ENCODE peak calls at places on chromosomes 16 and 17, in eight cellular contexts. R is posterior cingulate gyrus, X is T1000, V is sigmoid colon, D is IMR-90, A is AG09319, F is RWPE1, G is Caco-2. Z is an unnamed sample.
A peak's percentile ranks its signal among the peaks of the same experiment; 100 is the strongest.

GRCh38 chr17:67374329-67375053 is 2.6 kb upstream of the PITPNC1 start:
- DNase-seq in R (peak; percentile 88), X (peak; percentile 70), V (peak; percentile 90), D (peak; percentile 83), A (peak; percentile 70), F (peak; percentile 67), G (peak; percentile 87), Z (peak; percentile 80)

GRCh38 chr16:68605746-68606145 is 39.4 kb upstream of the CDH3 start:
- DNase-seq in R (no peak), X (no peak), V (no peak), D (no peak), A (no peak), F (peak; percentile 86), G (no peak), Z (no peak)

GRCh38 chr17:28334666-28335200 is 539 bp downstream of the IFT20 start:
- DNase-seq in R (no peak), X (no peak), V (peak; percentile 47), D (peak; percentile 63), A (no peak), F (no peak), G (no peak), Z (no peak)

GRCh38 chr17:8462564-8462963 is 26.9 kb downstream of the NDEL1 start:
- DNase-seq in R (no peak), X (no peak), V (no peak), D (no peak), A (no peak), F (no peak), G (no peak), Z (no peak)

GRCh38 chr16:72434159-72434558 is 262.2 kb upstream of the PMFBP1 start:
- DNase-seq in R (no peak), X (no peak), V (no peak), D (peak; percentile 47), A (no peak), F (no peak), G (peak; percentile 17), Z (no peak)

GRCh38 chr16:83533193-83533592 is 274.6 kb upstream of the HSBP1 start:
- DNase-seq in R (peak; percentile 12), X (peak; percentile 47), V (no peak), D (peak; percentile 78), A (no peak), F (peak; percentile 77), G (no peak), Z (no peak)

GRCh38 chr17:29283496-29283895 is 10.5 kb downstream of the NUFIP2 start:
- DNase-seq in R (no peak), X (no peak), V (no peak), D (no peak), A (no peak), F (no peak), G (no peak), Z (no peak)

GRCh38 chr17:77329741-77330531 is 189.2 kb downstream of the SEC14L1 start:
- DNase-seq in R (no peak), X (no peak), V (peak; percentile 66), D (no peak), A (no peak), F (no peak), G (no peak), Z (no peak)

GRCh38 chr16:88926374-88926990 is 50.5 kb downstream of the CBFA2T3 start:
- DNase-seq in R (no peak), X (no peak), V (no peak), D (no peak), A (no peak), F (no peak), G (no peak), Z (no peak)

GRCh38 chr16:80369559-80369958 is 171.2 kb upstream of the DYNLRB2 start:
- DNase-seq in R (peak; percentile 57), X (no peak), V (peak; percentile 73), D (peak; percentile 60), A (peak; percentile 31), F (peak; percentile 42), G (peak; percentile 79), Z (no peak)

GRCh38 chr16:58088116-58088515 is 41.1 kb downstream of the CFAP20 start:
- DNase-seq in R (no peak), X (no peak), V (no peak), D (no peak), A (no peak), F (no peak), G (no peak), Z (no peak)

GRCh38 chr17:79842656-79843474 is 3.6 kb upstream of the CBX4 start:
- DNase-seq in R (no peak), X (no peak), V (no peak), D (no peak), A (no peak), F (no peak), G (peak; percentile 53), Z (no peak)

GRCh38 chr16:28491080-28491969 is 549 bp downstream of the CLN3 start:
- DNase-seq in R (peak; percentile 12), X (no peak), V (peak; percentile 77), D (no peak), A (no peak), F (peak; percentile 48), G (peak; percentile 72), Z (no peak)

GRCh38 chr17:70127221-70127873 is 42.0 kb upstream of the KCNJ2 start:
- DNase-seq in R (no peak), X (no peak), V (no peak), D (no peak), A (no peak), F (no peak), G (no peak), Z (no peak)

GRCh38 chr17:40313660-40314556 is 4.9 kb downstream of the RARA start:
- DNase-seq in R (no peak), X (no peak), V (no peak), D (no peak), A (no peak), F (no peak), G (no peak), Z (no peak)

GRCh38 chr16:66451548-66451947 is 24.5 kb downstream of the BEAN1 start:
- DNase-seq in R (no peak), X (no peak), V (peak; percentile 22), D (no peak), A (no peak), F (no peak), G (no peak), Z (no peak)

GRCh38 chr17:48037036-48037881 is at the start of gene COPZ2:
- DNase-seq in R (no peak), X (no peak), V (peak; percentile 87), D (peak; percentile 44), A (no peak), F (no peak), G (peak; percentile 66), Z (no peak)

GRCh38 chr16:55370762-55371482 is 46.9 kb downstream of the IRX6 start:
- DNase-seq in R (peak; percentile 77), X (no peak), V (peak; percentile 73), D (peak; percentile 8), A (no peak), F (peak; percentile 64), G (peak; percentile 73), Z (peak; percentile 61)

GRCh38 chr17:8643855-8644506 is 13.5 kb upstream of the MYH10 start:
- DNase-seq in R (no peak), X (no peak), V (no peak), D (no peak), A (no peak), F (no peak), G (peak; percentile 12), Z (no peak)

GRCh38 chr16:72203401-72203800 is 31.4 kb upstream of the PMFBP1 start:
- DNase-seq in R (no peak), X (no peak), V (no peak), D (peak; percentile 4), A (no peak), F (peak; percentile 11), G (no peak), Z (no peak)

GRCh38 chr17:10743316-10744009 is 13.6 kb upstream of the TMEM220 start:
- DNase-seq in R (no peak), X (no peak), V (peak; percentile 49), D (peak; percentile 38), A (peak; percentile 52), F (no peak), G (no peak), Z (no peak)

GRCh38 chr17:19364699-19365498 is 2.4 kb upstream of the B9D1 start:
- DNase-seq in R (peak; percentile 69), X (no peak), V (peak; percentile 58), D (no peak), A (no peak), F (no peak), G (no peak), Z (no peak)

GRCh38 chr17:69763503-69763902 is 311.5 kb upstream of the KCNJ16 start:
- DNase-seq in R (no peak), X (no peak), V (no peak), D (peak; percentile 54), A (no peak), F (peak; percentile 12), G (no peak), Z (no peak)

GRCh38 chr17:1399366-1399678 is 700 bp downstream of the YWHAE start:
- DNase-seq in R (peak; percentile 38), X (no peak), V (no peak), D (no peak), A (no peak), F (no peak), G (no peak), Z (no peak)

GRCh38 chr17:75064867-75065561 is 18.0 kb downstream of the KCTD2 start:
- DNase-seq in R (no peak), X (no peak), V (no peak), D (no peak), A (no peak), F (no peak), G (no peak), Z (no peak)

GRCh38 chr17:51869387-51869786 is 289.1 kb downstream of the CA10 start:
- DNase-seq in R (no peak), X (no peak), V (no peak), D (no peak), A (no peak), F (peak; percentile 13), G (peak; percentile 44), Z (no peak)

GRCh38 chr17:16466407-16466806 is 25.6 kb downstream of the LRRC75A start:
- DNase-seq in R (no peak), X (no peak), V (no peak), D (no peak), A (no peak), F (no peak), G (no peak), Z (no peak)

GRCh38 chr16:28555593-28555992 is 1.9 kb downstream of the SGF29 start:
- DNase-seq in R (no peak), X (no peak), V (no peak), D (no peak), A (no peak), F (no peak), G (no peak), Z (no peak)

GRCh38 chr16:1548234-1548633 is 14.8 kb downstream of the TMEM204 start:
- DNase-seq in R (no peak), X (no peak), V (no peak), D (no peak), A (no peak), F (no peak), G (no peak), Z (no peak)

GRCh38 chr16:88697831-88698693 is 8.1 kb downstream of the RNF166 start:
- DNase-seq in R (no peak), X (no peak), V (no peak), D (no peak), A (no peak), F (no peak), G (peak; percentile 40), Z (no peak)

GRCh38 chr16:75475420-75475847 is 10.9 kb upstream of the TMEM170A start:
- DNase-seq in R (no peak), X (no peak), V (no peak), D (no peak), A (no peak), F (no peak), G (no peak), Z (no peak)

GRCh38 chr17:28760987-28761562 is 17.3 kb downstream of the TRAF4 start:
- DNase-seq in R (peak; percentile 35), X (peak; percentile 35), V (peak; percentile 78), D (peak; percentile 66), A (no peak), F (no peak), G (no peak), Z (peak; percentile 27)

Z was measured in nucleus accumbens.